ENCODE peak calls at places on chromosomes 3 and 15, in ten cellular contexts. One of them, this sample, is unnamed.

GRCh38 chr3:128348805-128349531 is 117.7 kb downstream of the DNAJB8 start:
- DNase-seq in uterus: no peak
- DNase-seq in cardiac fibroblast: peak; percentile 11
- DNase-seq in GM23338: peak; percentile 49
- DNase-seq in WERI-Rb-1: peak; percentile 50
- DNase-seq in astrocyte of the spinal cord: no peak
- DNase-seq in adrenal gland: no peak
- DNase-seq in AG09319: no peak
- DNase-seq in suprapubic skin: no peak
- DNase-seq in nephron progenitor cell: peak; percentile 29
- DNase-seq in this sample: peak; percentile 24

GRCh38 chr3:53809764-53810400 is 36.3 kb downstream of the CHDH start:
- DNase-seq in GM23338: no peak
- DNase-seq in AG09319: no peak
- DNase-seq in adrenal gland: peak; percentile 10
- DNase-seq in WERI-Rb-1: no peak
- DNase-seq in nephron progenitor cell: no peak
- DNase-seq in suprapubic skin: no peak
- DNase-seq in astrocyte of the spinal cord: no peak
- DNase-seq in cardiac fibroblast: no peak
- DNase-seq in uterus: no peak
- DNase-seq in this sample: no peak

GRCh38 chr3:147943265-147943945 is 534.2 kb downstream of the ZIC1 start:
- DNase-seq in WERI-Rb-1: no peak
- DNase-seq in uterus: no peak
- DNase-seq in astrocyte of the spinal cord: peak; percentile 94
- DNase-seq in GM23338: no peak
- DNase-seq in suprapubic skin: no peak
- DNase-seq in adrenal gland: no peak
- DNase-seq in nephron progenitor cell: no peak
- DNase-seq in cardiac fibroblast: peak; percentile 92
- DNase-seq in AG09319: peak; percentile 47
- DNase-seq in this sample: no peak

GRCh38 chr3:107988464-107989156 is 102.2 kb downstream of the CD47 start:
- DNase-seq in adrenal gland: no peak
- DNase-seq in AG09319: peak; percentile 20
- DNase-seq in suprapubic skin: peak; percentile 82
- DNase-seq in astrocyte of the spinal cord: peak; percentile 55
- DNase-seq in cardiac fibroblast: peak; percentile 79
- DNase-seq in WERI-Rb-1: no peak
- DNase-seq in nephron progenitor cell: no peak
- DNase-seq in GM23338: no peak
- DNase-seq in uterus: no peak
- DNase-seq in this sample: peak; percentile 63

GRCh38 chr15:72237286-72238224 is 6.6 kb upstream of the PKM start:
- DNase-seq in suprapubic skin: peak; percentile 91
- DNase-seq in AG09319: peak; percentile 92
- DNase-seq in WERI-Rb-1: no peak
- DNase-seq in uterus: peak; percentile 57
- DNase-seq in cardiac fibroblast: peak; percentile 97
- DNase-seq in nephron progenitor cell: no peak
- DNase-seq in adrenal gland: peak; percentile 77
- DNase-seq in GM23338: peak; percentile 70
- DNase-seq in astrocyte of the spinal cord: peak; percentile 98
- DNase-seq in this sample: peak; percentile 92

GRCh38 chr3:99656606-99657005 is 18.2 kb downstream of the COL8A1 start:
- DNase-seq in GM23338: no peak
- DNase-seq in adrenal gland: no peak
- DNase-seq in uterus: no peak
- DNase-seq in nephron progenitor cell: no peak
- DNase-seq in AG09319: no peak
- DNase-seq in cardiac fibroblast: no peak
- DNase-seq in suprapubic skin: no peak
- DNase-seq in astrocyte of the spinal cord: peak; percentile 81
- DNase-seq in WERI-Rb-1: no peak
- DNase-seq in this sample: no peak

GRCh38 chr15:31271706-31272557 is 54.7 kb upstream of the KLF13 start:
- DNase-seq in cardiac fibroblast: no peak
- DNase-seq in GM23338: no peak
- DNase-seq in adrenal gland: peak; percentile 13
- DNase-seq in uterus: no peak
- DNase-seq in astrocyte of the spinal cord: no peak
- DNase-seq in nephron progenitor cell: no peak
- DNase-seq in suprapubic skin: peak; percentile 56
- DNase-seq in AG09319: no peak
- DNase-seq in WERI-Rb-1: no peak
- DNase-seq in this sample: no peak

GRCh38 chr15:29969587-29970401 is 113.0 kb upstream of the GOLGA8J start:
- DNase-seq in nephron progenitor cell: no peak
- DNase-seq in suprapubic skin: no peak
- DNase-seq in adrenal gland: no peak
- DNase-seq in GM23338: no peak
- DNase-seq in astrocyte of the spinal cord: no peak
- DNase-seq in WERI-Rb-1: no peak
- DNase-seq in AG09319: no peak
- DNase-seq in uterus: no peak
- DNase-seq in cardiac fibroblast: no peak
- DNase-seq in this sample: no peak

GRCh38 chr15:51180534-51180933 is 85.8 kb upstream of the TNFAIP8L3 start:
- DNase-seq in astrocyte of the spinal cord: no peak
- DNase-seq in WERI-Rb-1: no peak
- DNase-seq in GM23338: no peak
- DNase-seq in adrenal gland: no peak
- DNase-seq in nephron progenitor cell: no peak
- DNase-seq in suprapubic skin: no peak
- DNase-seq in cardiac fibroblast: no peak
- DNase-seq in uterus: no peak
- DNase-seq in AG09319: no peak
- DNase-seq in this sample: no peak

GRCh38 chr3:120678331-120678845 is 3.7 kb downstream of the HGD start:
- DNase-seq in GM23338: peak; percentile 51
- DNase-seq in WERI-Rb-1: no peak
- DNase-seq in astrocyte of the spinal cord: peak; percentile 78
- DNase-seq in cardiac fibroblast: peak; percentile 85
- DNase-seq in AG09319: peak; percentile 22
- DNase-seq in uterus: no peak
- DNase-seq in nephron progenitor cell: no peak
- DNase-seq in adrenal gland: peak; percentile 57
- DNase-seq in suprapubic skin: no peak
- DNase-seq in this sample: peak; percentile 48

GRCh38 chr15:91696981-91697380 is 156.5 kb upstream of the SLCO3A1 start:
- DNase-seq in GM23338: no peak
- DNase-seq in suprapubic skin: no peak
- DNase-seq in cardiac fibroblast: no peak
- DNase-seq in astrocyte of the spinal cord: peak; percentile 7
- DNase-seq in adrenal gland: no peak
- DNase-seq in nephron progenitor cell: no peak
- DNase-seq in uterus: no peak
- DNase-seq in WERI-Rb-1: no peak
- DNase-seq in AG09319: no peak
- DNase-seq in this sample: no peak

GRCh38 chr3:41259449-41260062 is 60.3 kb downstream of the CTNNB1 start:
- DNase-seq in cardiac fibroblast: peak; percentile 39
- DNase-seq in AG09319: no peak
- DNase-seq in GM23338: no peak
- DNase-seq in astrocyte of the spinal cord: peak; percentile 59
- DNase-seq in suprapubic skin: no peak
- DNase-seq in uterus: no peak
- DNase-seq in adrenal gland: no peak
- DNase-seq in WERI-Rb-1: no peak
- DNase-seq in nephron progenitor cell: no peak
- DNase-seq in this sample: no peak

DNA sequence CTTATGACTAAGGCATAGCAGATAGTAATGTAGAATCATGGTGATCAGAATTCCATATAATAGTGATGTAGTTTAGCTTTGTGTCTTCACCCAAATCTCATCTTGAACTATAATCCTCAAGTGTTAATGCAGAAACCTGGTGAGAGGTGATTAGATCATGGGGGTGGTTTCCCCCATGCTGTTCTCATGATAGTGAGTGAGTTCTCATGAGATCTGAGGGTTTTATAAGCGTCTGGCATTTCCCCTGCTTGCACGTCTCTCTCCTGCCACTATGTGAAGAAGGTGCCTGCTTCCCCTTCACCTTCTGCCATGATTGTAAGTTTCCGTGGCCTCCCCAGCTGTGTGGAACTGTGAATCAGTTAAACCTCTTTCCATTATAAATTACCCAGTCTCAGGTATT is 138.7 kb upstream of the CBLB start:
- DNase-seq in suprapubic skin: no peak
- DNase-seq in GM23338: no peak
- DNase-seq in cardiac fibroblast: no peak
- DNase-seq in WERI-Rb-1: no peak
- DNase-seq in AG09319: no peak
- DNase-seq in uterus: no peak
- DNase-seq in nephron progenitor cell: no peak
- DNase-seq in astrocyte of the spinal cord: no peak
- DNase-seq in adrenal gland: no peak
- DNase-seq in this sample: no peak
- TF ChIP-seq CTCF in suprapubic skin: no peak
- TF ChIP-seq CTCF in GM23338: no peak
- TF ChIP-seq CTCF in cardiac fibroblast: no peak
- TF ChIP-seq CTCF in WERI-Rb-1: no peak
- TF ChIP-seq CTCF in AG09319: no peak
- TF ChIP-seq CTCF in uterus: no peak
- TF ChIP-seq CTCF in nephron progenitor cell: no peak
- TF ChIP-seq CTCF in astrocyte of the spinal cord: no peak
- TF ChIP-seq CTCF in adrenal gland: no peak
- TF ChIP-seq CTCF in this sample: no peak

DNA sequence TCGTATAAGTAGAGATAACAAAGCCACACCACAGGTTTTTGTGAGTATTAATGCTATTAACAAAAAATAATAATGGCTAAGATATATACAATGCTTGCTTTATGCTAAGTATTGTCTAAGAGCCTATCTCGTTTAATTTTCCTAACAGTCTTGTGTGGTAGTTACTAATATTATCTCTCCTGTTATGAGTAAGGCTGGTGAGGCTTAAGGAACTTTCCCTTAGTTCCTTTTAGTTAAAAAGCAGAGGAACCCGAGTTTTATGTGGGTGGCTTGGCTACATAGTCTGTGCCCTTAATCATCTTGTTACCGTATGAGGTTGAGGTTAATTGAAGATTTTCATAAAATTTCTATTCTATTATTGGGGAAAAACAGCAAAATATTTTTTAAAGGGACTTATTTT is 218.4 kb downstream of the SOX2 start:
- DNase-seq in suprapubic skin: no peak
- DNase-seq in cardiac fibroblast: no peak
- DNase-seq in adrenal gland: no peak
- DNase-seq in astrocyte of the spinal cord: no peak
- DNase-seq in WERI-Rb-1: no peak
- DNase-seq in nephron progenitor cell: no peak
- DNase-seq in uterus: no peak
- DNase-seq in GM23338: no peak
- DNase-seq in AG09319: no peak
- DNase-seq in this sample: no peak
- TF ChIP-seq CTCF in suprapubic skin: no peak
- TF ChIP-seq CTCF in cardiac fibroblast: no peak
- TF ChIP-seq CTCF in adrenal gland: no peak
- TF ChIP-seq CTCF in astrocyte of the spinal cord: no peak
- TF ChIP-seq CTCF in WERI-Rb-1: no peak
- TF ChIP-seq CTCF in nephron progenitor cell: no peak
- TF ChIP-seq CTCF in uterus: no peak
- TF ChIP-seq CTCF in GM23338: no peak
- TF ChIP-seq CTCF in AG09319: no peak
- TF ChIP-seq CTCF in this sample: no peak

GRCh38 chr3:123015596-123015995 is 12.0 kb downstream of the SEMA5B start:
- DNase-seq in suprapubic skin: no peak
- DNase-seq in AG09319: no peak
- DNase-seq in uterus: no peak
- DNase-seq in adrenal gland: no peak
- DNase-seq in cardiac fibroblast: no peak
- DNase-seq in GM23338: peak; percentile 46
- DNase-seq in astrocyte of the spinal cord: no peak
- DNase-seq in nephron progenitor cell: no peak
- DNase-seq in WERI-Rb-1: no peak
- DNase-seq in this sample: no peak
- TF ChIP-seq CTCF in suprapubic skin: no peak
- TF ChIP-seq CTCF in AG09319: no peak
- TF ChIP-seq CTCF in uterus: no peak
- TF ChIP-seq CTCF in adrenal gland: no peak
- TF ChIP-seq CTCF in cardiac fibroblast: no peak
- TF ChIP-seq CTCF in GM23338: peak; percentile 58
- TF ChIP-seq CTCF in astrocyte of the spinal cord: no peak
- TF ChIP-seq CTCF in nephron progenitor cell: no peak
- TF ChIP-seq CTCF in WERI-Rb-1: peak; percentile 32
- TF ChIP-seq CTCF in this sample: no peak

GRCh38 chr15:41019174-41019573 is 65.9 kb downstream of the CHAC1 start:
- DNase-seq in astrocyte of the spinal cord: no peak
- DNase-seq in suprapubic skin: no peak
- DNase-seq in adrenal gland: no peak
- DNase-seq in AG09319: no peak
- DNase-seq in uterus: no peak
- DNase-seq in nephron progenitor cell: no peak
- DNase-seq in GM23338: no peak
- DNase-seq in WERI-Rb-1: no peak
- DNase-seq in cardiac fibroblast: no peak
- DNase-seq in this sample: no peak

GRCh38 chr15:41020829-41021228 is 67.6 kb downstream of the CHAC1 start:
- DNase-seq in cardiac fibroblast: no peak
- DNase-seq in GM23338: no peak
- DNase-seq in nephron progenitor cell: no peak
- DNase-seq in WERI-Rb-1: no peak
- DNase-seq in suprapubic skin: no peak
- DNase-seq in astrocyte of the spinal cord: no peak
- DNase-seq in AG09319: no peak
- DNase-seq in adrenal gland: no peak
- DNase-seq in uterus: no peak
- DNase-seq in this sample: no peak

GRCh38 chr15:41017051-41017735 is 63.9 kb downstream of the CHAC1 start:
- DNase-seq in adrenal gland: no peak
- DNase-seq in nephron progenitor cell: no peak
- DNase-seq in AG09319: no peak
- DNase-seq in WERI-Rb-1: no peak
- DNase-seq in astrocyte of the spinal cord: peak; percentile 8
- DNase-seq in GM23338: no peak
- DNase-seq in suprapubic skin: no peak
- DNase-seq in uterus: no peak
- DNase-seq in cardiac fibroblast: no peak
- DNase-seq in this sample: no peak

GRCh38 chr15:41020311-41020710 is 67.0 kb downstream of the CHAC1 start:
- DNase-seq in nephron progenitor cell: no peak
- DNase-seq in uterus: no peak
- DNase-seq in astrocyte of the spinal cord: no peak
- DNase-seq in suprapubic skin: no peak
- DNase-seq in GM23338: no peak
- DNase-seq in AG09319: no peak
- DNase-seq in WERI-Rb-1: no peak
- DNase-seq in adrenal gland: no peak
- DNase-seq in cardiac fibroblast: no peak
- DNase-seq in this sample: no peak

DNA sequence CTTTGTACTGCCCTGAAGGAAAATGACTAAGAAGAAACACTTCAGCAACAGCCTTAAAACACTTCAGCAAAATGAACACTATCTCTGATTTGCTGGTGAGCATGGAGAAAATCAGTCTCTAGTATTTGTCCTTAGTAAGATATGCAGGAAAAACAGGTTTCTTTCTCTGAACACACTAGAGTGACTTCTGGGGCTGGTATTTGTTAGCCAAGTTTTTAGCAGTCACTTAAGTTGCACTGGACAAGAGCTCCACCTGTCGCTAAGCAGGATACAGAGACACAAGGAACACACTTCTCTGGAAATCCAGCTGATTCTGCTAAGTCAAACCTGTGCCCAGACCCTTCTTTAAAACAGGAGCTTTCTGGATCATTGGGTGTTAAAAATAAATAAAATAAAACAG is 65.3 kb downstream of the CHAC1 start:
- DNase-seq in cardiac fibroblast: peak; percentile 21
- DNase-seq in suprapubic skin: no peak
- DNase-seq in AG09319: no peak
- DNase-seq in astrocyte of the spinal cord: peak; percentile 50
- DNase-seq in WERI-Rb-1: no peak
- DNase-seq in adrenal gland: peak; percentile 20
- DNase-seq in uterus: no peak
- DNase-seq in GM23338: peak; percentile 28
- DNase-seq in nephron progenitor cell: no peak
- DNase-seq in this sample: no peak
- TF ChIP-seq CTCF in cardiac fibroblast: no peak
- TF ChIP-seq CTCF in suprapubic skin: peak; percentile 9
- TF ChIP-seq CTCF in AG09319: peak; percentile 23
- TF ChIP-seq CTCF in astrocyte of the spinal cord: peak; percentile 46
- TF ChIP-seq CTCF in WERI-Rb-1: no peak
- TF ChIP-seq CTCF in adrenal gland: no peak
- TF ChIP-seq CTCF in uterus: peak; percentile 45
- TF ChIP-seq CTCF in GM23338: peak; percentile 52
- TF ChIP-seq CTCF in nephron progenitor cell: no peak
- TF ChIP-seq CTCF in this sample: no peak

This sample was measured in CD14-positive monocyte.